ENCODE peak calls at places on chromosomes 2 and 18, in seven cellular contexts. One of them, this sample, is unnamed.

GRCh38 chr2:140947236-140947635 is 1183.6 kb downstream of the LRP1B start:
- DNase-seq in globus pallidus: no peak
- DNase-seq in NCI-H1417: no peak
- DNase-seq in retina: peak
- DNase-seq in skeletal muscle cell: no peak
- DNase-seq in stomach: no peak
- DNase-seq in stimulated activated CD8-positive, alpha-beta memory T cell treated with anti-CD3 and anti-CD28 coated beads, Interleukin-15, amount 100 ng/mL, for 24 hours: no peak
- DNase-seq in this sample: no peak

GRCh38 chr2:203774760-203775159 is 68.3 kb downstream of the CD28 start:
- DNase-seq in globus pallidus: no peak
- DNase-seq in NCI-H1417: no peak
- DNase-seq in retina: no peak
- DNase-seq in skeletal muscle cell: no peak
- DNase-seq in stomach: no peak
- DNase-seq in stimulated activated CD8-positive, alpha-beta memory T cell treated with anti-CD3 and anti-CD28 coated beads, Interleukin-15, amount 100 ng/mL, for 24 hours: no peak
- DNase-seq in this sample: no peak

GRCh38 chr2:152598975-152599724 is 118.1 kb downstream of the PRPF40A start:
- DNase-seq in globus pallidus: no peak
- DNase-seq in NCI-H1417: no peak
- DNase-seq in retina: no peak
- DNase-seq in skeletal muscle cell: no peak
- DNase-seq in stomach: no peak
- DNase-seq in stimulated activated CD8-positive, alpha-beta memory T cell treated with anti-CD3 and anti-CD28 coated beads, Interleukin-15, amount 100 ng/mL, for 24 hours: no peak
- DNase-seq in this sample: no peak

GRCh38 chr2:144396318-144396717 is 123.6 kb downstream of the ZEB2 start:
- DNase-seq in globus pallidus: no peak
- DNase-seq in NCI-H1417: no peak
- DNase-seq in retina: no peak
- DNase-seq in skeletal muscle cell: no peak
- DNase-seq in stomach: no peak
- DNase-seq in stimulated activated CD8-positive, alpha-beta memory T cell treated with anti-CD3 and anti-CD28 coated beads, Interleukin-15, amount 100 ng/mL, for 24 hours: no peak
- DNase-seq in this sample: no peak

GRCh38 chr2:239282448-239283287 is 118.2 kb downstream of the HDAC4 start:
- DNase-seq in globus pallidus: no peak
- DNase-seq in NCI-H1417: no peak
- DNase-seq in retina: no peak
- DNase-seq in skeletal muscle cell: no peak
- DNase-seq in stomach: no peak
- DNase-seq in stimulated activated CD8-positive, alpha-beta memory T cell treated with anti-CD3 and anti-CD28 coated beads, Interleukin-15, amount 100 ng/mL, for 24 hours: no peak
- DNase-seq in this sample: no peak

GRCh38 chr2:88919087-88919738 is 227.7 kb downstream of the RPIA start:
- DNase-seq in globus pallidus: no peak
- DNase-seq in NCI-H1417: peak
- DNase-seq in retina: no peak
- DNase-seq in skeletal muscle cell: no peak
- DNase-seq in stomach: no peak
- DNase-seq in stimulated activated CD8-positive, alpha-beta memory T cell treated with anti-CD3 and anti-CD28 coated beads, Interleukin-15, amount 100 ng/mL, for 24 hours: no peak
- DNase-seq in this sample: no peak

GRCh38 chr2:198127627-198128026 is 323.2 kb downstream of the PLCL1 start:
- DNase-seq in globus pallidus: no peak
- DNase-seq in NCI-H1417: peak
- DNase-seq in retina: no peak
- DNase-seq in skeletal muscle cell: peak
- DNase-seq in stomach: no peak
- DNase-seq in stimulated activated CD8-positive, alpha-beta memory T cell treated with anti-CD3 and anti-CD28 coated beads, Interleukin-15, amount 100 ng/mL, for 24 hours: no peak
- DNase-seq in this sample: no peak

GRCh38 chr18:79603321-79604204 is 76.0 kb upstream of the CTDP1 start:
- DNase-seq in globus pallidus: no peak
- DNase-seq in NCI-H1417: no peak
- DNase-seq in retina: no peak
- DNase-seq in skeletal muscle cell: no peak
- DNase-seq in stomach: no peak
- DNase-seq in stimulated activated CD8-positive, alpha-beta memory T cell treated with anti-CD3 and anti-CD28 coated beads, Interleukin-15, amount 100 ng/mL, for 24 hours: no peak
- DNase-seq in this sample: no peak

GRCh38 chr2:219464286-219465032 is 29.8 kb downstream of the SPEG start:
- DNase-seq in globus pallidus: no peak
- DNase-seq in NCI-H1417: no peak
- DNase-seq in retina: no peak
- DNase-seq in skeletal muscle cell: no peak
- DNase-seq in stomach: no peak
- DNase-seq in stimulated activated CD8-positive, alpha-beta memory T cell treated with anti-CD3 and anti-CD28 coated beads, Interleukin-15, amount 100 ng/mL, for 24 hours: no peak
- DNase-seq in this sample: no peak

GRCh38 chr2:234257859-234258561 is 207.5 kb downstream of the SPP2 start:
- DNase-seq in globus pallidus: no peak
- DNase-seq in NCI-H1417: peak
- DNase-seq in retina: peak
- DNase-seq in skeletal muscle cell: peak
- DNase-seq in stomach: peak
- DNase-seq in stimulated activated CD8-positive, alpha-beta memory T cell treated with anti-CD3 and anti-CD28 coated beads, Interleukin-15, amount 100 ng/mL, for 24 hours: no peak
- DNase-seq in this sample: no peak

GRCh38 chr2:54207666-54208195 is 48.3 kb downstream of the TSPYL6 start:
- DNase-seq in globus pallidus: no peak
- DNase-seq in NCI-H1417: no peak
- DNase-seq in retina: no peak
- DNase-seq in skeletal muscle cell: peak
- DNase-seq in stomach: no peak
- DNase-seq in stimulated activated CD8-positive, alpha-beta memory T cell treated with anti-CD3 and anti-CD28 coated beads, Interleukin-15, amount 100 ng/mL, for 24 hours: no peak
- DNase-seq in this sample: no peak

GRCh38 chr18:42187611-42188378 is 232.8 kb downstream of the PIK3C3 start:
- DNase-seq in globus pallidus: no peak
- DNase-seq in NCI-H1417: no peak
- DNase-seq in retina: peak
- DNase-seq in skeletal muscle cell: no peak
- DNase-seq in stomach: no peak
- DNase-seq in stimulated activated CD8-positive, alpha-beta memory T cell treated with anti-CD3 and anti-CD28 coated beads, Interleukin-15, amount 100 ng/mL, for 24 hours: no peak
- DNase-seq in this sample: no peak

GRCh38 chr2:94876523-94876863 is 5.3 kb downstream of the TEKT4 start:
- DNase-seq in globus pallidus: no peak
- DNase-seq in NCI-H1417: no peak
- DNase-seq in retina: no peak
- DNase-seq in skeletal muscle cell: no peak
- DNase-seq in stomach: no peak
- DNase-seq in stimulated activated CD8-positive, alpha-beta memory T cell treated with anti-CD3 and anti-CD28 coated beads, Interleukin-15, amount 100 ng/mL, for 24 hours: no peak
- DNase-seq in this sample: no peak

GRCh38 chr2:28624798-28625701 is 126.6 kb upstream of the PPP1CB start:
- DNase-seq in globus pallidus: peak
- DNase-seq in NCI-H1417: no peak
- DNase-seq in retina: peak
- DNase-seq in skeletal muscle cell: no peak
- DNase-seq in stomach: peak
- DNase-seq in stimulated activated CD8-positive, alpha-beta memory T cell treated with anti-CD3 and anti-CD28 coated beads, Interleukin-15, amount 100 ng/mL, for 24 hours: no peak
- DNase-seq in this sample: no peak

GRCh38 chr18:57942090-57942489 is 101.9 kb upstream of the NEDD4L start:
- DNase-seq in globus pallidus: no peak
- DNase-seq in NCI-H1417: no peak
- DNase-seq in retina: no peak
- DNase-seq in skeletal muscle cell: no peak
- DNase-seq in stomach: no peak
- DNase-seq in stimulated activated CD8-positive, alpha-beta memory T cell treated with anti-CD3 and anti-CD28 coated beads, Interleukin-15, amount 100 ng/mL, for 24 hours: no peak
- DNase-seq in this sample: no peak

GRCh38 chr18:59961086-59961485 is 61.3 kb downstream of the PMAIP1 start:
- DNase-seq in globus pallidus: no peak
- DNase-seq in NCI-H1417: peak
- DNase-seq in retina: no peak
- DNase-seq in skeletal muscle cell: no peak
- DNase-seq in stomach: no peak
- DNase-seq in stimulated activated CD8-positive, alpha-beta memory T cell treated with anti-CD3 and anti-CD28 coated beads, Interleukin-15, amount 100 ng/mL, for 24 hours: no peak
- DNase-seq in this sample: no peak

GRCh38 chr2:232348936-232349335 is 29.6 kb upstream of the ALPP start:
- DNase-seq in globus pallidus: no peak
- DNase-seq in NCI-H1417: no peak
- DNase-seq in retina: no peak
- DNase-seq in skeletal muscle cell: no peak
- DNase-seq in stomach: peak
- DNase-seq in stimulated activated CD8-positive, alpha-beta memory T cell treated with anti-CD3 and anti-CD28 coated beads, Interleukin-15, amount 100 ng/mL, for 24 hours: no peak
- DNase-seq in this sample: no peak

GRCh38 chr2:169042856-169043255 is 11.7 kb upstream of the ABCB11 start:
- DNase-seq in globus pallidus: no peak
- DNase-seq in NCI-H1417: no peak
- DNase-seq in retina: no peak
- DNase-seq in skeletal muscle cell: no peak
- DNase-seq in stomach: no peak
- DNase-seq in stimulated activated CD8-positive, alpha-beta memory T cell treated with anti-CD3 and anti-CD28 coated beads, Interleukin-15, amount 100 ng/mL, for 24 hours: no peak
- DNase-seq in this sample: no peak

GRCh38 chr2:217657252-217657651 is 345.5 kb downstream of the TNS1 start:
- DNase-seq in globus pallidus: peak
- DNase-seq in NCI-H1417: no peak
- DNase-seq in retina: no peak
- DNase-seq in skeletal muscle cell: no peak
- DNase-seq in stomach: no peak
- DNase-seq in stimulated activated CD8-positive, alpha-beta memory T cell treated with anti-CD3 and anti-CD28 coated beads, Interleukin-15, amount 100 ng/mL, for 24 hours: no peak
- DNase-seq in this sample: no peak

GRCh38 chr2:61690078-61690477 is 151.9 kb upstream of the XPO1 start:
- DNase-seq in globus pallidus: no peak
- DNase-seq in NCI-H1417: no peak
- DNase-seq in retina: no peak
- DNase-seq in skeletal muscle cell: no peak
- DNase-seq in stomach: no peak
- DNase-seq in stimulated activated CD8-positive, alpha-beta memory T cell treated with anti-CD3 and anti-CD28 coated beads, Interleukin-15, amount 100 ng/mL, for 24 hours: no peak
- DNase-seq in this sample: no peak

GRCh38 chr2:186603208-186603765 is 13.4 kb downstream of the ITGAV start:
- DNase-seq in globus pallidus: no peak
- DNase-seq in NCI-H1417: no peak
- DNase-seq in retina: no peak
- DNase-seq in skeletal muscle cell: no peak
- DNase-seq in stomach: no peak
- DNase-seq in stimulated activated CD8-positive, alpha-beta memory T cell treated with anti-CD3 and anti-CD28 coated beads, Interleukin-15, amount 100 ng/mL, for 24 hours: no peak
- DNase-seq in this sample: no peak